ENCODE peak calls at places on chromosomes 6 and 20, in nine cellular contexts. Z is PC-9; H is heart right ventricle; K is bronchial epithelial cell; O is cardiac muscle cell; N is brain microvascular endothelial cell; U is CD8-positive, alpha-beta T cell; I is sigmoid colon; S is pancreas. A is an unnamed sample.

GRCh38 chr6:47733879-47734558 is 35.6 kb downstream of the ADGRF4 start:
- DNase-seq in Z (no peak), H (no peak), K (peak; percentile 68), O (peak; percentile 3), N (no peak), U (no peak), I (no peak), S (no peak), A (no peak)

GRCh38 chr6:105553174-105553573 is 150.3 kb upstream of the PREP start:
- DNase-seq in Z (peak; percentile 45), H (no peak), K (peak; percentile 94), O (no peak), N (no peak), U (no peak), I (no peak), S (no peak), A (no peak)

GRCh38 chr6:136148051-136148450 is 102.1 kb downstream of the MTFR2 start:
- DNase-seq in Z (no peak), H (no peak), K (no peak), O (no peak), N (no peak), U (no peak), I (no peak), S (no peak), A (no peak)

GRCh38 chr6:83442752-83443151 is 11.9 kb upstream of the ME1 start:
- DNase-seq in Z (no peak), H (no peak), K (peak; percentile 44), O (no peak), N (no peak), U (no peak), I (no peak), S (no peak), A (no peak)

GRCh38 chr6:128249429-128249828 is 271.0 kb downstream of the PTPRK start:
- DNase-seq in Z (no peak), H (no peak), K (no peak), O (no peak), N (no peak), U (no peak), I (no peak), S (no peak), A (no peak)

GRCh38 chr20:38231786-38232130 is 28.8 kb downstream of the KIAA1755 start:
- DNase-seq in Z (no peak), H (no peak), K (no peak), O (no peak), N (peak; percentile 72), U (no peak), I (peak; percentile 89), S (no peak), A (no peak)

GRCh38 chr6:33896391-33897192 is 92.8 kb upstream of the MLN start:
- DNase-seq in Z (no peak), H (no peak), K (no peak), O (no peak), N (no peak), U (no peak), I (no peak), S (no peak), A (no peak)

GRCh38 chr20:8223096-8223870 is 91.2 kb downstream of the PLCB1 start:
- DNase-seq in Z (no peak), H (no peak), K (peak; percentile 43), O (no peak), N (peak; percentile 56), U (no peak), I (no peak), S (no peak), A (no peak)

GRCh38 chr6:120556491-120556890 is 777.8 kb downstream of the TBC1D32 start:
- DNase-seq in Z (no peak), H (no peak), K (peak; percentile 80), O (no peak), N (no peak), U (no peak), I (no peak), S (no peak), A (no peak)

GRCh38 chr6:166955121-166955864 is 1.1 kb downstream of the RNASET2 start:
- DNase-seq in Z (no peak), H (peak; percentile 24), K (no peak), O (peak; percentile 32), N (no peak), U (peak; percentile 24), I (peak; percentile 73), S (no peak), A (no peak)

GRCh38 chr6:66328181-66328580 is 621.2 kb upstream of the EYS start:
- DNase-seq in Z (no peak), H (no peak), K (no peak), O (no peak), N (no peak), U (no peak), I (no peak), S (no peak), A (no peak)

GRCh38 chr6:25035451-25036435 is 100.0 kb upstream of the RIPOR2 start:
- DNase-seq in Z (peak; percentile 61), H (no peak), K (no peak), O (peak; percentile 12), N (no peak), U (no peak), I (no peak), S (no peak), A (no peak)

GRCh38 chr6:82045965-82046756 is 201.4 kb downstream of the IBTK start:
- DNase-seq in Z (no peak), H (no peak), K (no peak), O (no peak), N (peak; percentile 77), U (no peak), I (no peak), S (no peak), A (no peak)

GRCh38 chr20:25081730-25082497 is at the start of gene VSX1:
- DNase-seq in Z (no peak), H (no peak), K (no peak), O (no peak), N (no peak), U (no peak), I (no peak), S (no peak), A (no peak)

GRCh38 chr6:27890351-27891299 is 21.6 kb downstream of the OR2B2 start:
- DNase-seq in Z (peak; percentile 66), H (peak; percentile 33), K (peak; percentile 94), O (peak; percentile 91), N (peak; percentile 87), U (peak; percentile 71), I (no peak), S (no peak), A (no peak)

GRCh38 chr20:22910287-22910852 is 124.7 kb upstream of the SSTR4 start:
- DNase-seq in Z (no peak), H (no peak), K (no peak), O (no peak), N (no peak), U (no peak), I (no peak), S (no peak), A (no peak)

GRCh38 chr6:137893726-137894125 is 26.7 kb downstream of the TNFAIP3 start:
- DNase-seq in Z (no peak), H (no peak), K (peak; percentile 83), O (no peak), N (no peak), U (no peak), I (no peak), S (no peak), A (no peak)

GRCh38 chr6:151690768-151691562 is 116.5 kb upstream of the ESR1 start:
- DNase-seq in Z (no peak), H (no peak), K (no peak), O (no peak), N (no peak), U (no peak), I (no peak), S (no peak), A (no peak)

GRCh38 chr6:11921017-11921438 is 91.1 kb upstream of the HIVEP1 start:
- DNase-seq in Z (peak; percentile 70), H (peak; percentile 40), K (peak; percentile 91), O (peak; percentile 27), N (peak; percentile 97), U (no peak), I (peak; percentile 75), S (no peak), A (peak; percentile 33)

GRCh38 chr6:90284745-90285481 is 11.7 kb downstream of the BACH2 start:
- DNase-seq in Z (no peak), H (no peak), K (peak; percentile 74), O (no peak), N (peak; percentile 63), U (no peak), I (no peak), S (no peak), A (no peak)

DNA sequence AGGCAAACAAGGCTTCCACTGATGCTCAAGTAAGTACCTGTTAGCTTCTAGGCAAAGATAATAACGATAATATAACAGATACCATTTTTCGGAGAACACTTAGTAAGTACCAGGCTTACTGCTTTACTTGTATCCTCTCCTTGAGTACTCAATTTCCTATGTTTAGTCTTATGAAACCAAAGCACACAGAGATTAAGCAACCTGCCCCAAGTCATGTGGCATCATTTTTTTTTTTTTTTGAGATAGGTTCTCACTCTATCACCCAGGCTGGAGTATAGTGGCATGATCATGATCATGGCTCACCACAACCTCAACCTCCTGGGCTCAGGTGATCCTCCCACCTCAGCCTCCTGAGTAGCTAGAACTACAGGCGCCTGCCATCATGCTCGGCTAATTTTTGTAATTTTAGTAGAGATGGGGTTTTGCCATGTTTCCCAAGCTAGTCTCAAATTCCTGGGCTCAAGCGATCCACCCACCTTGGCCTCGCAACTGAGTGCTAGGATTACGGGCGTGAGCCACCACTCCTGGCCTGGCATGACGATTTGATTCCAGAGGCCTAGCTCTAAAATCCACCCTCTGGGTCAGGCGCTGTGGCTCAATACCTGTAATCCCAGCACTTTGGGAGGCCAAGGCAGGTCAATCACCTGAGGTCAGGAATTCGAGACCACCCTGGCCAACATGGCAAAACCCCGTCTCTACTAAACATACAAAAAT is 14.0 kb downstream of the SPAG4 start:
- DNase-seq in Z (no peak), H (no peak), K (no peak), O (no peak), N (no peak), U (no peak), I (no peak), S (no peak), A (no peak)
- H3K36me3 ChIP-seq in Z (peaks cover 18% of the 10 kb centered on the region), H (peaks cover 7% of the 10 kb centered on the region), K (peaks cover 19% of the 10 kb centered on the region), O (peaks cover 50% of the 10 kb centered on the region), N (peaks cover 64% of the 10 kb centered on the region), U (peaks cover 50% of the 10 kb centered on the region), I (peaks cover 77% of the 10 kb centered on the region), S (no peaks in the 10 kb centered on the region), A (peaks cover 55% of the 10 kb centered on the region)

GRCh38 chr6:163814494-163815364 is 400.2 kb downstream of the QKI start:
- DNase-seq in Z (no peak), H (no peak), K (no peak), O (no peak), N (peak; percentile 77), U (no peak), I (no peak), S (no peak), A (no peak)
- TF ChIP-seq CTCF in Z (no peak), H (no peak), K (no peak), O (no peak), N (peak; percentile 28), U (no peak), I (no peak), S (no peak), A (no peak)

GRCh38 chr6:29554764-29555163 is 4.8 kb downstream of the UBD start:
- DNase-seq in Z (no peak), H (no peak), K (no peak), O (no peak), N (no peak), U (no peak), I (no peak), S (no peak), A (no peak)
- H3K27me3 ChIP-seq in Z (peaks cover 27% of the 10 kb centered on the region), H (peaks cover 75% of the 10 kb centered on the region), K (peaks cover 3% of the 10 kb centered on the region), O (peaks cover 71% of the 10 kb centered on the region), N (peaks cover 24% of the 10 kb centered on the region), U (peaks cover 12% of the 10 kb centered on the region), I (peaks cover 9% of the 10 kb centered on the region), S (no peaks in the 10 kb centered on the region), A (peaks cover 6% of the 10 kb centered on the region)

GRCh38 chr20:62895539-62895938 is 30.8 kb downstream of the DIDO1 start:
- DNase-seq in Z (no peak), H (no peak), K (no peak), O (no peak), N (no peak), U (no peak), I (no peak), S (no peak), A (no peak)
- H3K36me3 ChIP-seq in Z (peaks cover 32% of the 10 kb centered on the region), H (peaks cover 11% of the 10 kb centered on the region), K (peaks cover 44% of the 10 kb centered on the region), O (peaks cover 48% of the 10 kb centered on the region), N (peaks cover 53% of the 10 kb centered on the region), U (peaks cover 45% of the 10 kb centered on the region), I (peaks cover 64% of the 10 kb centered on the region), S (no peaks in the 10 kb centered on the region), A (peaks cover 54% of the 10 kb centered on the region)

A was measured in thoracic aorta.